ENCODE peak calls at places on chromosome 11, in five cellular contexts. B, Y, Z, T and K are unnamed samples.

GRCh38 chr11:75059299-75059698 is 37.4 kb downstream of the OR2AT4 start:
- DNase-seq in B (no peak), Y (no peak), Z (no peak), T (no peak), K (no peak)

GRCh38 chr11:111361082-111361801 is 17.8 kb downstream of the POU2AF1 start:
- DNase-seq in B (no peak), Y (no peak), Z (no peak), T (no peak), K (no peak)

GRCh38 chr11:20477418-20478090 is 90.0 kb downstream of the PRMT3 start:
- DNase-seq in B (no peak), Y (no peak), Z (no peak), T (no peak), K (no peak)

GRCh38 chr11:102552020-102552419 is 21.5 kb upstream of the MMP7 start:
- DNase-seq in B (no peak), Y (no peak), Z (no peak), T (no peak), K (no peak)

GRCh38 chr11:17595526-17596309 is 48.7 kb downstream of the OTOG start:
- DNase-seq in B (no peak), Y (no peak), Z (no peak), T (no peak), K (no peak)

GRCh38 chr11:91194551-91194950 is 971.7 kb upstream of the CHORDC1 start:
- DNase-seq in B (no peak), Y (no peak), Z (no peak), T (no peak), K (no peak)

GRCh38 chr11:19493446-19493845 is 219.2 kb upstream of the NAV2 start:
- DNase-seq in B (no peak), Y (no peak), Z (no peak), T (no peak), K (no peak)

GRCh38 chr11:78284261-78284660 is 95.5 kb downstream of the USP35 start:
- DNase-seq in B (no peak), Y (no peak), Z (no peak), T (no peak), K (no peak)

GRCh38 chr11:123426766-123427165 is 3.3 kb upstream of the GRAMD1B start:
- DNase-seq in B (no peak), Y (no peak), Z (no peak), T (no peak), K (no peak)

GRCh38 chr11:70233962-70234361 is 30.9 kb downstream of the FADD start:
- DNase-seq in B (no peak), Y (no peak), Z (no peak), T (no peak), K (no peak)

GRCh38 chr11:47412152-47412746 is 3.9 kb downstream of the SLC39A13 start:
- DNase-seq in B (no peak), Y (no peak), Z (no peak), T (no peak), K (peak)

GRCh38 chr11:84215671-84216070 is 929.5 kb upstream of the CCDC90B start:
- DNase-seq in B (no peak), Y (no peak), Z (no peak), T (no peak), K (no peak)

GRCh38 chr11:2780850-2781412 is 81.1 kb upstream of the KCNQ1OT1 start:
- DNase-seq in B (no peak), Y (no peak), Z (no peak), T (no peak), K (no peak)

GRCh38 chr11:105392546-105392945 is 217.3 kb upstream of the GRIA4 start:
- DNase-seq in B (no peak), Y (no peak), Z (no peak), T (no peak), K (no peak)

GRCh38 chr11:73907191-73907590 is 30.4 kb downstream of the PAAF1 start:
- DNase-seq in B (no peak), Y (no peak), Z (no peak), T (no peak), K (no peak)

GRCh38 chr11:13098067-13098466 is 89.0 kb downstream of the RASSF10 start:
- DNase-seq in B (peak), Y (no peak), Z (peak), T (no peak), K (peak)

GRCh38 chr11:43555811-43556210 is 124.7 kb upstream of the HSD17B12 start:
- DNase-seq in B (no peak), Y (no peak), Z (peak), T (no peak), K (peak)

GRCh38 chr11:112355726-112356125 is 95.1 kb upstream of the PLET1 start:
- DNase-seq in B (no peak), Y (no peak), Z (peak), T (no peak), K (no peak)

GRCh38 chr11:28822596-28822995 is 714.4 kb downstream of the METTL15 start:
- DNase-seq in B (no peak), Y (no peak), Z (no peak), T (no peak), K (no peak)

GRCh38 chr11:47524200-47524874 is 28.6 kb downstream of the CELF1 start:
- DNase-seq in B (no peak), Y (no peak), Z (peak), T (no peak), K (peak)

GRCh38 chr11:35567737-35568465 is 42.5 kb upstream of the PAMR1 start:
- DNase-seq in B (no peak), Y (no peak), Z (no peak), T (no peak), K (no peak)

GRCh38 chr11:536841-537621 is at the start of gene LRRC56:
- DNase-seq in B (no peak), Y (peak), Z (peak), T (peak), K (peak)

GRCh38 chr11:30006876-30007275 is 10.0 kb downstream of the KCNA4 start:
- DNase-seq in B (no peak), Y (no peak), Z (no peak), T (no peak), K (no peak)

GRCh38 chr11:1827095-1827797 is 7.5 kb upstream of the SYT8 start:
- DNase-seq in B (peak), Y (no peak), Z (peak), T (peak), K (peak)

GRCh38 chr11:32891657-32892354 is 805 bp upstream of the QSER1 start:
- DNase-seq in B (no peak), Y (no peak), Z (no peak), T (no peak), K (peak)

GRCh38 chr11:12800032-12800671 is 125.9 kb downstream of the TEAD1 start:
- DNase-seq in B (no peak), Y (no peak), Z (no peak), T (no peak), K (no peak)

GRCh38 chr11:26704249-26704648 is 17.6 kb downstream of the SLC5A12 start:
- DNase-seq in B (no peak), Y (no peak), Z (no peak), T (no peak), K (no peak)

GRCh38 chr11:293852-294661 is 5.1 kb downstream of the PGGHG start:
- DNase-seq in B (no peak), Y (no peak), Z (no peak), T (no peak), K (no peak)

GRCh38 chr11:66219846-66220565 is 48.4 kb upstream of the RAB1B start:
- DNase-seq in B (no peak), Y (no peak), Z (no peak), T (no peak), K (no peak)

GRCh38 chr11:96337541-96338530 is 5.2 kb downstream of the MAML2 start:
- DNase-seq in B (no peak), Y (no peak), Z (peak), T (no peak), K (peak)

GRCh38 chr11:3087373-3087772 is 30.1 kb upstream of the CARS1 start:
- DNase-seq in B (no peak), Y (no peak), Z (no peak), T (no peak), K (no peak)

GRCh38 chr11:77081976-77082836 is 15.4 kb downstream of the CAPN5 start:
- DNase-seq in B (no peak), Y (no peak), Z (no peak), T (no peak), K (no peak)

GRCh38 chr11:19451609-19452008 is 210.9 kb upstream of the E2F8 start:
- DNase-seq in B (no peak), Y (no peak), Z (no peak), T (no peak), K (no peak)

GRCh38 chr11:122367809-122368231 is 251.8 kb upstream of the BLID start:
- DNase-seq in B (no peak), Y (no peak), Z (no peak), T (peak), K (no peak)

GRCh38 chr11:92390783-92391182 is 166.2 kb downstream of the FAT3 start:
- DNase-seq in B (no peak), Y (no peak), Z (no peak), T (no peak), K (no peak)

GRCh38 chr11:44250421-44250820 is 59.5 kb downstream of the ALX4 start:
- DNase-seq in B (no peak), Y (no peak), Z (no peak), T (no peak), K (no peak)

GRCh38 chr11:66044757-66045156 is 4.2 kb downstream of the GAL3ST3 start:
- DNase-seq in B (no peak), Y (no peak), Z (no peak), T (no peak), K (no peak)

GRCh38 chr11:95086116-95086515 is 3.5 kb upstream of the ENDOD1 start:
- DNase-seq in B (no peak), Y (no peak), Z (no peak), T (no peak), K (no peak)

GRCh38 chr11:121961228-121961860 is 154.7 kb downstream of the BLID start:
- DNase-seq in B (no peak), Y (no peak), Z (no peak), T (no peak), K (no peak)

GRCh38 chr11:114152785-114153184 is 93.3 kb downstream of the ZBTB16 start:
- DNase-seq in B (no peak), Y (no peak), Z (no peak), T (no peak), K (no peak)